ENCODE peak calls at places on chromosome 4, in six cellular contexts. E is neuronal stem cell, L is mesenchymal stem cell, Q is IMR-90, O is mesendoderm, B is H1. Y is an unnamed sample. For H3K79me1, the result is how much of the 10 kb centered on the place peaks cover.

GRCh38 chr4:28357985-28358384 is 1497.3 kb downstream of the STIM2 start:
- DNase-seq in E (peak), L (no peak), Q (peak), O (peak), B (no peak), Y (peak)

GRCh38 chr4:20992002-20992401 is 291.7 kb downstream of the PACRGL start:
- DNase-seq in E (no peak), L (no peak), Q (no peak), O (no peak), B (no peak), Y (no peak)

GRCh38 chr4:166435449-166435848 is 562.4 kb downstream of the TLL1 start:
- DNase-seq in E (no peak), L (peak), Q (peak), O (no peak), B (no peak), Y (no peak)

GRCh38 chr4:55851885-55852284 is 1.6 kb upstream of the EXOC1 start:
- DNase-seq in E (no peak), L (no peak), Q (no peak), O (peak), B (no peak), Y (no peak)

GRCh38 chr4:33086351-33086900 is 2366.3 kb downstream of the PCDH7 start:
- DNase-seq in E (no peak), L (no peak), Q (no peak), O (no peak), B (no peak), Y (no peak)

GRCh38 chr4:11650801-11651596 is 222.3 kb upstream of the HS3ST1 start:
- DNase-seq in E (no peak), L (no peak), Q (peak), O (no peak), B (no peak), Y (no peak)

GRCh38 chr4:41256740-41257256 is at the start of gene UCHL1:
- DNase-seq in E (peak), L (peak), Q (peak), O (peak), B (peak), Y (peak)

GRCh38 chr4:157012781-157013180 is 41.2 kb upstream of the PDGFC start:
- DNase-seq in E (no peak), L (peak), Q (peak), O (peak), B (no peak), Y (no peak)

GRCh38 chr4:147789596-147789995 is 57.7 kb downstream of the ARHGAP10 start:
- DNase-seq in E (no peak), L (no peak), Q (peak), O (no peak), B (no peak), Y (no peak)

GRCh38 chr4:153294631-153295030 is 49.9 kb upstream of the MND1 start:
- DNase-seq in E (no peak), L (no peak), Q (peak), O (no peak), B (no peak), Y (no peak)

GRCh38 chr4:135240796-135241195 is 1039.2 kb upstream of the PABPC4L start:
- DNase-seq in E (no peak), L (no peak), Q (peak), O (peak), B (no peak), Y (no peak)

GRCh38 chr4:37876156-37876555 is 14.7 kb upstream of the TBC1D1 start:
- DNase-seq in E (no peak), L (no peak), Q (peak), O (no peak), B (no peak), Y (no peak)

GRCh38 chr4:89129080-89129640 is 17.8 kb downstream of the TIGD2 start:
- DNase-seq in E (no peak), L (peak), Q (peak), O (no peak), B (no peak), Y (no peak)

GRCh38 chr4:20370284-20370683 is 118.6 kb downstream of the SLIT2 start:
- DNase-seq in E (no peak), L (peak), Q (peak), O (no peak), B (no peak), Y (no peak)

GRCh38 chr4:153267915-153268694 is 63.9 kb downstream of the TRIM2 start:
- DNase-seq in E (no peak), L (no peak), Q (no peak), O (no peak), B (no peak), Y (no peak)

GRCh38 chr4:32268949-32269348 is 1548.8 kb downstream of the PCDH7 start:
- DNase-seq in E (no peak), L (peak), Q (no peak), O (peak), B (no peak), Y (no peak)

GRCh38 chr4:1278336-1278670 is 11.4 kb upstream of the MAEA start:
- DNase-seq in E (no peak), L (peak), Q (peak), O (no peak), B (no peak), Y (no peak)

GRCh38 chr4:98827661-98828060 is 101.3 kb downstream of the EIF4E start:
- DNase-seq in E (no peak), L (no peak), Q (no peak), O (no peak), B (no peak), Y (no peak)

GRCh38 chr4:185679523-185679922 is 132.5 kb downstream of the SORBS2 start:
- DNase-seq in E (no peak), L (no peak), Q (no peak), O (no peak), B (no peak), Y (no peak)

DNA sequence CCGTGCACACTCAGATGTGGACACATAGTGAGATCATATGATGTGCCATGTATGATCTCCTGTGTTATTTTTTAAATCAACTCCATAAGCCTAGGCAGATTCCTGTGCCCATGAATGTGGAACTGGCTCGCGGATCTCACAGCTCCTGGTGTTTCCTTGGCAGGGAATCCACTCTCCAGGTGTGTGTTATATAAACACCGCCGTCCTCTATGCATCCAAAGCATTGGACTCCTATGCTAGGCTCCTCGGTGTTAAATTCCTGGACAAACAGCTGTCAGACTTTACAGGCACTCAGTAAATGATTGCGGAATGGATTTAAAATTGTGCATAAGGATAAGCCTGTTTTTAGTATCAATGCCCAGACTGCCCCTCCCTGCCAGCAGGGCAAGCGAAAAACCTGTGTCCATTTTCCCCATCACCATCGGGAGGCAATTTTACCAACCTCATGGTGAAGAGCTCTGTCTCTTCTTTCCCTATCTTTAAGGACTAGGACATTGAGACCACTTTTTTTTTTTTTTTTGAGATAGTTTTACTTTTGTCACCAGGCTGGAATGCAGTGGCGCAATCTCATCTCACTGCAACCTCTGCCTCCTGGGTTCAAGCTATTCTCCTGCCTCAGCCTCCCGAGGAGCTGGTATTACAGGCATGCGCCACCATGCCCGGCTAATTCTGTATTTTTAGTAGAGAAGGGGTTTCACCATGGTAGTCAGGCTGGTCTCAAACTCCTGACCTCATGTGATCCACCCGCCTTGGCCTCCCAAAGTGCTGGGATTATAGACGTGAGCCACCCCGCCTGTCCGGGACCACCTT is 23.6 kb upstream of the GPR78 start:
- DNase-seq in E (no peak), L (no peak), Q (no peak), O (peak), B (no peak), Y (no peak)
- H3K79me1 ChIP-seq in E (under half), L (under half), Q (under half), O (under half), B (under half), Y (under half)

DNA sequence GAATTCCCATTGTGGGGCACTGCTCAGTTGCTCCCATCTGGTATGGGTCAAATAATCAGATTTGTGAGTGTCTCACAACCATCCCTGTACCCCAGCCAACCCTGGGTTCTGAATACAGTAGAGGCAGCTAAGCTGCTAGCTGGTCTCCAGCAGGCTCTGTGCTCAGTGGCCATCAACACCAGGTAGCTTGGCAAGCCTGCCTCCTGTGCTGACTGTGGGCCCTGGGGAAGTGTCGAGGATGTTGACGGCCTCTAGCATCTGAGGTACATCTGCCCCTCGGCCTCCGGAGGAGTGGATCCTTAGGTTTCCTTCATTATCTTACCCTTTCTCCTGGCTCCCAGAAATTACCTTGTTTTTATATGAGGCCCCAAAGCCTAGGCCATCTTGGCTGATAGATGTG is 13.3 kb downstream of the RNF4 start:
- DNase-seq in E (no peak), L (no peak), Q (no peak), O (no peak), B (no peak), Y (no peak)
- H3K9ac ChIP-seq in E (no peak), L (peak), Q (no peak), O (no peak), B (no peak), Y (no peak)

GRCh38 chr4:168978001-168978700 is 31.9 kb downstream of the CBR4 start:
- DNase-seq in E (no peak), L (peak), Q (peak), O (peak), B (no peak), Y (no peak)
- H3K4ac ChIP-seq in E (no peak), L (no peak), Q (peak), O (no peak), B (no peak), Y (no peak)

DNA sequence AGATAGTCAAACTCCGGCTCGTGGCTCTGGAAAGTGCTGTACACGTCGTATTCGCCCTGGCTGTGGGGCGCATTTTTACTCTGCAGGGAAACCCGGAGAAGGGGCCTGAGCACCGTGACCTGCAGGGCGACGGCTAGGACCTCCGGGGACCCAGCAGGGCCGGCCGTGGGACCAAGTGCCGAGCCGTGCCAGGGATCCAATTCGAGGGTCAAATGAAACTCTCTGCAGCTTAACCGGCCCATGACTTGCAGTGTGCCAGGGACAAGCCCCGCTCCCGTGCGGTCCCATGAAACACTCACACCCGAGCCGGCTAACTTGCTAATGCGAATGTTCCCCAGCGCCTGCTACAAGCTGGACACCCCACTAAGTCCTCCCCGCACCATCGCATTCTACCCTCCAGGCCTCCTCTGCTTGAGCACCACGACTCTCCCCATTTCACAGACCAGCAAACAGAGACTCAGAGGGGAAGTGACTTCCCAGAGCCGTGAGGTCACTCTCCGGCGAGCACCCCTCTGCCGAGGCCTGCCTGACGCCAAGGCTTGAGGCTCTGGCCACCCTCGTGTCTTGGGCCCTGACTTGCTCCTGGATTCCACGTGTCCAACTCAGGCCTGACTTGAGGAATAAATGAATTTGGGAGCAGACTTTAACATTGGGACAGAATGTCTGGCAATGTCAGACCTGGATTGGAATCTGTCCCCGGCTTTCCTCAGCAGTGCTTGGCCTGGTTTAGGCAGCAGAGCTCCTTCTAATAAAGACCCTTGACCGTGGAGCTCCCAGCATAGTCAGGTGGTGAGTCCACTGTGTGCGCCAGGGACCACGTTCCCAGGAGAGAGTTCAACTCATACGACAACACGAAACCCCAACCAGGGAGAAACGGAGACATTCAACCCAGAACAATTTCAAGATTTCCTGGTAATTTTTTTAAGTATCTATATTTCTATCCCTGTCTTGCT is 93.6 kb downstream of the PPP2R2C start:
- DNase-seq in E (no peak), L (no peak), Q (no peak), O (no peak), B (no peak), Y (no peak)
- H3K79me1 ChIP-seq in E (under half), L (under half), Q (under half), O (under half), B (under half), Y (under half)

DNA sequence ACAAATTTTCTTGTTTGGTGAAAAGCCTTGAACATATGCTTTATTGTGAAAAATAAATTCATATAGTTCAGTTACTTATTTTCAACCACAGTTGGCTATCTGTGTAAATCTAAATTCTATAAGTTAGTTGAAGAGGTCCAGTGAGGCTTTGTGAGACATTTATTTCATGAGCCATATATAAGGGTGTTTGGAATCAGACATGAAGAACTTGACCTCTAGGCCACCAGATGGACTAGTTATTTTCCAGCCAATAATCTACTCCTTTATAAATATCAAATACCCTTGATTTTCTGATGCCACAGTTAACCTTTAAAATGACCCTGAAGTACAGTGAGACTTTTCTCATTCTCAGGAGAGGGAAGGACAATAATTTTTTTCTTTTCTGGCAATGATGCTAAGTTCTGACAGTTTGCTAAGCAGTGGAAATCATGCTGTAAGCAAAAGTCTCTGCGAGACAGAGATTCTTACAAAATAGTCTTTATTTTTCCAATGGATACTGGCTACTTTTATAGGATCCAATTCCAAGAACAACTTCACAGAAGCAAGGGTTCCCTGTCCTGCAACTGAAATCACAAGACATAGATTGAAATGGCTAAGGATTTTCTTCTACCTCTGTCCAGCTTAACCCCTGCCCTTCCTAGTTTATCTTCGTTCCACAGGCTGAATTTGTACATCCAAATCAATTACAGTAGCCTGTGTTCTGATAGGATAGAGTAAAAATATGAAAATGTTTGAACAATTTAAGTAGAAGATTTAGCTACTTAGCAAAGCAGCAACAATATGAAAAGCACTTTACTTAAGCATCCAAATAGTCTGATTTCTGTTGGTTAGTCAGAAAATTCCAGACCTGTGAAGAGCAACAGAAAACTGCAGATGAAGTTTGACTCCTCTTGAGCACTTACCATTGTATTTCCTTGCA is 2.3 kb downstream of the ARSJ start:
- DNase-seq in E (no peak), L (peak), Q (peak), O (no peak), B (no peak), Y (no peak)
- H3K9ac ChIP-seq in E (no peak), L (peak), Q (peak), O (no peak), B (no peak), Y (no peak)

GRCh38 chr4:73257995-73258667 is 467 bp downstream of the ANKRD17 start:
- DNase-seq in E (peak), L (peak), Q (peak), O (peak), B (peak), Y (peak)

GRCh38 chr4:73257242-73257994 is 1.2 kb downstream of the ANKRD17 start:
- DNase-seq in E (peak), L (peak), Q (peak), O (peak), B (no peak), Y (peak)

GRCh38 chr4:73258668-73259551 is at the start of gene ANKRD17:
- DNase-seq in E (peak), L (peak), Q (peak), O (peak), B (peak), Y (peak)

DNA sequence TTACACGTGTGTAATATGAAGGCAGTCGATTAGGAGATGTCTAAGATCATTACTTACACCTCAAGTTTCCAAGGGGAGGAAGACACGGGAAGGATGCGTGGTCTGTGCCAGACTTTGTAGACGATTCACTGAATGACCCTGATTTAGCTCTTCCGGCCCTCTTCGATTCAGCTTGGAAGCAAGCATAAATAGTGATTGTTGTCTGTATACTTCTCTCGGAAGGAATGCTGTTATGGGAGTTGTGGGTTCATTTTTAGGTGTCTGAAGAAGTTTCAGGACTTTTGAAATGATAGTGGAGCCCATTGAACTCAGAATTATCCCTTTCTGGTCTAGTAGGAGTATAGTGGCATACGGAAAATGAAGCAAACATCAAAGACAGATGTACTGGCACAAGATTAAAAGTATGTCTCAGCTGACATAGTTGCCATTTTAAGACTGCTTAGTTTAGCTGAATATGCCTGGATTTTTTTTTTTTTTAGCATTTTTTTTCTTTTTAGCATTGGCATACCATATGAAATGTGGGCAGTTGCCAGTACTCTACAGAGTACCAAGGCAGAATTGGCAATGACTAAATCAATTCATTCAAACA is 1.0 kb upstream of the ANKRD17 start:
- DNase-seq in E (no peak), L (no peak), Q (no peak), O (no peak), B (no peak), Y (no peak)
- H3K4ac ChIP-seq in E (peak), L (no peak), Q (peak), O (no peak), B (no peak), Y (no peak)

GRCh38 chr4:8558080-8558960 is 21.9 kb upstream of the GPR78 start:
- DNase-seq in E (no peak), L (no peak), Q (no peak), O (no peak), B (no peak), Y (no peak)

GRCh38 chr4:8560265-8561047 is 19.7 kb upstream of the GPR78 start:
- DNase-seq in E (no peak), L (no peak), Q (no peak), O (peak), B (no peak), Y (no peak)

GRCh38 chr4:8559524-8560264 is 20.5 kb upstream of the GPR78 start:
- DNase-seq in E (no peak), L (no peak), Q (no peak), O (peak), B (no peak), Y (no peak)

GRCh38 chr4:8557151-8558076 is 22.8 kb upstream of the GPR78 start:
- DNase-seq in E (no peak), L (no peak), Q (no peak), O (no peak), B (no peak), Y (no peak)

GRCh38 chr4:8559011-8559410 is 21.2 kb upstream of the GPR78 start:
- DNase-seq in E (no peak), L (no peak), Q (no peak), O (no peak), B (no peak), Y (no peak)
- H3K79me1 ChIP-seq in E (under half), L (under half), Q (under half), O (under half), B (under half), Y (under half)

Y was measured in H9.